ENCODE peak calls at places on chromosomes 7 and 10, in six cellular contexts. T, L, B, F, V and O are unnamed samples.

GRCh38 chr10:104391150-104391968 is 37.7 kb downstream of the CFAP58 start:
- DNase-seq in T (peak), L (no peak), B (no peak), F (no peak), V (no peak), O (no peak)

GRCh38 chr7:69429817-69430501 is 168.3 kb upstream of the AUTS2 start:
- DNase-seq in T (no peak), L (peak), B (no peak), F (no peak), V (no peak), O (no peak)

GRCh38 chr10:17386616-17387075 is 67.7 kb downstream of the ST8SIA6 start:
- DNase-seq in T (no peak), L (peak), B (no peak), F (no peak), V (no peak), O (no peak)

GRCh38 chr7:54988516-54988915 is 30.3 kb upstream of the EGFR start:
- DNase-seq in T (no peak), L (no peak), B (no peak), F (no peak), V (no peak), O (no peak)

GRCh38 chr7:158868754-158869410 is 12.5 kb downstream of the DYNC2I1 start:
- DNase-seq in T (no peak), L (no peak), B (no peak), F (no peak), V (no peak), O (no peak)

GRCh38 chr10:86325158-86325557 is 41.4 kb downstream of the GRID1 start:
- DNase-seq in T (no peak), L (no peak), B (no peak), F (peak), V (no peak), O (no peak)

GRCh38 chr7:103752995-103753394 is 236.5 kb downstream of the RELN start:
- DNase-seq in T (peak), L (no peak), B (no peak), F (no peak), V (no peak), O (no peak)

GRCh38 chr10:70346155-70346554 is 36.3 kb downstream of the LRRC20 start:
- DNase-seq in T (no peak), L (no peak), B (no peak), F (no peak), V (no peak), O (no peak)

GRCh38 chr7:90574820-90575187 is 21.3 kb upstream of the CDK14 start:
- DNase-seq in T (no peak), L (no peak), B (no peak), F (no peak), V (no peak), O (no peak)

GRCh38 chr10:51074238-51075028 is at the start of gene PRKG1:
- DNase-seq in T (peak), L (peak), B (peak), F (peak), V (peak), O (no peak)

GRCh38 chr7:122637799-122638198 is 61.1 kb downstream of the RNF133 start:
- DNase-seq in T (no peak), L (no peak), B (no peak), F (no peak), V (no peak), O (no peak)

DNA sequence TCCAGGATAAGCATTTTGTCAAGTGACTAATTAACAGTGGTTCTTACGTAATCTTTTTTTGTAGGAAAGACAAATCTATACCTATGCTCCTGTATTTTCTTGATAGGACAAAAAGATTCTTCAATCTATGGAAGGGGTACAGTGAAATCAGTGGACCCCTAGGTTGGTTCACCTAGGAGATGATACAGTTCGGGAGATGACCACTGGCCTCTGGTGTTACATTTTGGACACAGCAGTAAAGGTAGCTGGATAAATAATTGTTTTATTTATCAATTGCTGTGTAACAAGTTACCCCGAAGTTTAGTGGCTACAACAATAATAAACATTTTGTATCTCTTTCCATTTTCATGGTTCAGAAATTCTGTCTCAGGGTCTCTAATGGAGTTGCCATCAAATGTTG is 288.2 kb upstream of the MAGI2 start:
- DNase-seq in T (no peak), L (no peak), B (no peak), F (no peak), V (no peak), O (no peak)
- TF ChIP-seq CTCF in T (peak), L (peak), B (no peak), F (no peak), V (no peak), O (no peak)

DNA sequence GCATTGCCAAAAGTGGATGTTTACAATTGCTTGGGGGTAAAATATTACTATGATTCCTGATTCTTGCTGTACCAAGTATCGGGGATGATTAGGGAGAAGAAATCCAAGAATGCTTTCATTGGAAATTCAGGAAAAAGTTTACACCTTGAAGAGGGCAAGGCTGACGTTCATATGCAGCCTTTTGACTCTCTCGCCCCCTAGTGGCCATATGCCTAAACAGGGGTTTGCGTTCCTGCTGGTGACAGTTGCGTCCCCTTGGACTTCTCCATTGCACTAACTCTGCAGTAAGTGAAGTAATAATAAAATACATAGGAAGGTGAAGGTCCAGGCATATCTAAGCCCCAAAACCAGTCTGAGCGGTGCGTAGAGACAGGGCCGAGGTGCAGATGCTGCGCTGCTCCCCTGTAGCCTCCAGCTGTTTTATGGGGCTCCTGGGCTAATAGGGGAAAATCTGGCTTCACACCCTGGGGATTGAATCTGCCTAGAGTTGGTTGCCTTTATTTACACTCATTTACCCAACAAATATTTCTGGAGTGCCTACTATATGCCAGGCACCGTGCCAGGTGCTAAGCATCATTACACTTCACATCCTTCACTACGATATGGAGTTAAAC is 12.4 kb upstream of the KIAA1217 start:
- DNase-seq in T (peak), L (peak), B (peak), F (no peak), V (peak), O (peak)
- TF ChIP-seq CTCF in T (peak), L (peak), B (peak), F (peak), V (peak), O (peak)

DNA sequence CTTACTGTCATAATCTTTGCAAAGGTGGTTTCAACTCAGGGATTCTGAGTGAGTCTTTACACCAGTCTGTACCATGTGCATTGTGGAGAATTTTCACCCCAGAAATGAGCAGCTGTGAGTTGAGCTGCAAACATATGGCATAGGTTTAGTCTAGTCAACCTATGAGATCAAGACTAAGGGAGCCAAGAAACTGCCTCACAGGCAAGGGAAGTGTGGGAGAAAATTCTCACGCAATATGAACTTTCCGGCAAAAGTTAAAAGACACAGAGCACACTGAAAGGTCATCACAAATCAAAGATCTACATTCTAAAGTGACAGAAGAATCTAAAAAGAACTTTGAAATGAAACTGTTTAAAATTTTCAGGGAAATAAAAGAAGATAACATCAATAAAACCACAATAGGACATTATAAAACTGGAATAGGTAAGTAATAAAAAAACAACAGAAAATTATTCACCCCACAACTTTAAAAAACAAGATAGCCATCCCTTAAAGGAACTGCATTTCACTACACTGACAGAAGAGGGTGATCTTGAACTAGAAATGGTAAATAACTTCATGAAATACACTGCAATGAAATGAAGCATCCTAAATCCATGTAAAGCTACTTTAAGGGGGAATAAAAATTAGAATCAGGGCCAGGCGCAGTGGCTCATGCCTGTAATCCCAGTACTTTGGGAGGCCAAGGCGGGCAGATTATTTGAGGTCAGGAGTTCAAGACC is 63.5 kb downstream of the LGI1 start:
- DNase-seq in T (peak), L (no peak), B (no peak), F (no peak), V (no peak), O (peak)
- TF ChIP-seq CTCF in T (no peak), L (peak), B (no peak), F (no peak), V (peak), O (peak)

DNA sequence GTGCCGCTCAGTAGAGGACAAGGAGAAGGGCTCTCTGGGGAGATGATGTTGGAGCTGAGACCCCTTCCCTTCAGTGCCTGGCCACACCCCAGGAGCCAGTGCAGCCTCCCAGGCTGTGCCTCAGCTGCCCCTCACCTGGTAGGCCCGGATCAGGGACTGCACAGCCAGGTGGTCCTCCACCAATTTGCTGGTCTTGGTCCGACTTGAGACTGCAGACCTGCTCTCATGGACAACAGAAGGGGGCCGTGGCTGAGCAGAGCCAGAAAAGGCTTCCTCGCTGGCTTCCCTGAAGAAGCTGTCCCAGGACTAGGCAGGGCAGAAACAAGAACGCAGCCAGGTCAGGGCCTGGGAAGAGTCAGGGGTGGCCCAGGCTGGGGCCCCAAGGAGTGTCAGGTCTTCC is 5.5 kb downstream of the OGDHL start:
- DNase-seq in T (no peak), L (no peak), B (no peak), F (peak), V (no peak), O (no peak)
- TF ChIP-seq CTCF in T (no peak), L (no peak), B (no peak), F (no peak), V (no peak), O (no peak)

GRCh38 chr7:92988051-92988450 is 129.7 kb downstream of the SAMD9 start:
- DNase-seq in T (peak), L (no peak), B (no peak), F (no peak), V (no peak), O (peak)
- TF ChIP-seq CTCF in T (peak), L (peak), B (no peak), F (no peak), V (no peak), O (no peak)

GRCh38 chr7:108457871-108458270 is 1.6 kb upstream of the NRCAM start:
- DNase-seq in T (no peak), L (no peak), B (no peak), F (no peak), V (no peak), O (no peak)

GRCh38 chr7:108460964-108461363 is 4.7 kb upstream of the NRCAM start:
- DNase-seq in T (no peak), L (no peak), B (no peak), F (no peak), V (no peak), O (no peak)

GRCh38 chr7:108456845-108457540 is 757 bp upstream of the NRCAM start:
- DNase-seq in T (no peak), L (no peak), B (no peak), F (no peak), V (no peak), O (no peak)

GRCh38 chr7:108461855-108462254 is 5.6 kb upstream of the NRCAM start:
- DNase-seq in T (no peak), L (no peak), B (no peak), F (no peak), V (no peak), O (no peak)

GRCh38 chr7:108459922-108460551 is 3.8 kb upstream of the NRCAM start:
- DNase-seq in T (peak), L (no peak), B (peak), F (no peak), V (no peak), O (peak)
- TF ChIP-seq CTCF in T (peak), L (peak), B (peak), F (no peak), V (peak), O (peak)